ENCODE peak calls at places on chromosomes 1 and 21, in six cellular contexts. Q, Z, T, A, P and M are unnamed samples.

GRCh38 chr21:27693376-27693775 is 726.5 kb upstream of the ADAMTS5 start:
- ATAC-seq in Q (no peak), Z (peak; percentile 31), T (no peak), A (no peak), P (no peak), M (no peak)

GRCh38 chr1:46612937-46613660 is 3.5 kb downstream of the MOB3C start:
- ATAC-seq in Q (no peak), Z (no peak), T (no peak), A (no peak), P (no peak), M (no peak)

GRCh38 chr1:40638097-40639036 is 27.1 kb downstream of the RIMS3 start:
- ATAC-seq in Q (no peak), Z (no peak), T (no peak), A (no peak), P (peak; percentile 10), M (no peak)

GRCh38 chr21:27047331-27048314 is 80.7 kb upstream of the ADAMTS5 start:
- ATAC-seq in Q (no peak), Z (no peak), T (no peak), A (no peak), P (no peak), M (no peak)

GRCh38 chr1:224368409-224368808 is 11.7 kb downstream of the CNIH4 start:
- ATAC-seq in Q (no peak), Z (no peak), T (no peak), A (peak; percentile 86), P (no peak), M (no peak)

GRCh38 chr21:39087976-39088370 is 95.3 kb downstream of the PSMG1 start:
- ATAC-seq in Q (no peak), Z (no peak), T (no peak), A (no peak), P (no peak), M (no peak)

GRCh38 chr1:64654519-64655341 is 90.1 kb upstream of the RAVER2 start:
- ATAC-seq in Q (no peak), Z (peak; percentile 40), T (no peak), A (no peak), P (no peak), M (no peak)

GRCh38 chr21:21788591-21788990 is 790.4 kb downstream of the NCAM2 start:
- ATAC-seq in Q (no peak), Z (no peak), T (no peak), A (no peak), P (no peak), M (no peak)

GRCh38 chr1:16605532-16605931 is 7.8 kb downstream of the NBPF1 start:
- ATAC-seq in Q (no peak), Z (no peak), T (no peak), A (no peak), P (no peak), M (no peak)

GRCh38 chr21:28308516-28308915 is 684.2 kb downstream of the LTN1 start:
- ATAC-seq in Q (no peak), Z (no peak), T (no peak), A (no peak), P (no peak), M (no peak)

GRCh38 chr21:39676054-39676771 is 63.5 kb downstream of the B3GALT5 start:
- ATAC-seq in Q (peak; percentile 86), Z (peak; percentile 29), T (peak; percentile 93), A (peak; percentile 83), P (no peak), M (peak; percentile 84)

GRCh38 chr1:78075621-78076020 is 29.9 kb downstream of the GIPC2 start:
- ATAC-seq in Q (no peak), Z (no peak), T (no peak), A (no peak), P (no peak), M (no peak)

GRCh38 chr1:28392027-28392652 is 22.6 kb downstream of the PHACTR4 start:
- ATAC-seq in Q (peak; percentile 95), Z (peak; percentile 66), T (no peak), A (no peak), P (peak; percentile 82), M (no peak)

GRCh38 chr1:150024156-150024555 is 13.6 kb upstream of the OTUD7B start:
- ATAC-seq in Q (no peak), Z (no peak), T (no peak), A (no peak), P (no peak), M (no peak)

GRCh38 chr1:207242911-207243310 is 78.6 kb upstream of the CD55 start:
- ATAC-seq in Q (no peak), Z (no peak), T (no peak), A (no peak), P (no peak), M (no peak)

GRCh38 chr21:37513383-37513782 is 146.8 kb downstream of the DYRK1A start:
- ATAC-seq in Q (no peak), Z (no peak), T (no peak), A (no peak), P (no peak), M (no peak)

GRCh38 chr1:234525156-234525774 is 46.3 kb upstream of the TARBP1 start:
- ATAC-seq in Q (no peak), Z (no peak), T (no peak), A (no peak), P (no peak), M (no peak)

GRCh38 chr1:71511505-71511904 is 430.7 kb upstream of the ZRANB2 start:
- ATAC-seq in Q (no peak), Z (no peak), T (no peak), A (no peak), P (no peak), M (no peak)

GRCh38 chr1:100377590-100378361 is 25.5 kb downstream of the CDC14A start:
- ATAC-seq in Q (no peak), Z (no peak), T (no peak), A (peak; percentile 94), P (no peak), M (no peak)

GRCh38 chr1:223738465-223739365 is 26.4 kb downstream of the CAPN2 start:
- ATAC-seq in Q (peak; percentile 22), Z (peak; percentile 52), T (no peak), A (no peak), P (no peak), M (peak; percentile 56)

GRCh38 chr1:23224721-23225648 is 7.7 kb upstream of the HTR1D start:
- ATAC-seq in Q (peak; percentile 75), Z (peak; percentile 44), T (peak; percentile 54), A (no peak), P (no peak), M (no peak)
- TF ChIP-seq EP300 in Q (no peak), Z (no peak), T (no peak), A (no peak), P (no peak), M (no peak)

GRCh38 chr1:246515390-246516005 is 8.4 kb upstream of the SMYD3 start:
- ATAC-seq in Q (no peak), Z (no peak), T (no peak), A (no peak), P (no peak), M (no peak)

GRCh38 chr1:246516126-246516525 is 9.0 kb upstream of the SMYD3 start:
- ATAC-seq in Q (no peak), Z (no peak), T (no peak), A (no peak), P (no peak), M (no peak)

GRCh38 chr1:246519514-246519913 is 12.4 kb upstream of the SMYD3 start:
- ATAC-seq in Q (no peak), Z (no peak), T (no peak), A (no peak), P (no peak), M (no peak)

GRCh38 chr1:246518456-246519205 is 11.6 kb upstream of the SMYD3 start:
- ATAC-seq in Q (no peak), Z (peak; percentile 24), T (peak; percentile 12), A (no peak), P (no peak), M (no peak)

GRCh38 chr1:246517391-246517790 is 10.3 kb upstream of the SMYD3 start:
- ATAC-seq in Q (no peak), Z (no peak), T (no peak), A (no peak), P (no peak), M (no peak)
- H3K9me3 ChIP-seq in Q (peaks cover 51% of the 10 kb centered on the region), Z (peaks cover 37% of the 10 kb centered on the region), T (peaks cover 23% of the 10 kb centered on the region), A (peaks cover 20% of the 10 kb centered on the region), P (peaks cover 30% of the 10 kb centered on the region), M (no peaks in the 10 kb centered on the region)

DNA sequence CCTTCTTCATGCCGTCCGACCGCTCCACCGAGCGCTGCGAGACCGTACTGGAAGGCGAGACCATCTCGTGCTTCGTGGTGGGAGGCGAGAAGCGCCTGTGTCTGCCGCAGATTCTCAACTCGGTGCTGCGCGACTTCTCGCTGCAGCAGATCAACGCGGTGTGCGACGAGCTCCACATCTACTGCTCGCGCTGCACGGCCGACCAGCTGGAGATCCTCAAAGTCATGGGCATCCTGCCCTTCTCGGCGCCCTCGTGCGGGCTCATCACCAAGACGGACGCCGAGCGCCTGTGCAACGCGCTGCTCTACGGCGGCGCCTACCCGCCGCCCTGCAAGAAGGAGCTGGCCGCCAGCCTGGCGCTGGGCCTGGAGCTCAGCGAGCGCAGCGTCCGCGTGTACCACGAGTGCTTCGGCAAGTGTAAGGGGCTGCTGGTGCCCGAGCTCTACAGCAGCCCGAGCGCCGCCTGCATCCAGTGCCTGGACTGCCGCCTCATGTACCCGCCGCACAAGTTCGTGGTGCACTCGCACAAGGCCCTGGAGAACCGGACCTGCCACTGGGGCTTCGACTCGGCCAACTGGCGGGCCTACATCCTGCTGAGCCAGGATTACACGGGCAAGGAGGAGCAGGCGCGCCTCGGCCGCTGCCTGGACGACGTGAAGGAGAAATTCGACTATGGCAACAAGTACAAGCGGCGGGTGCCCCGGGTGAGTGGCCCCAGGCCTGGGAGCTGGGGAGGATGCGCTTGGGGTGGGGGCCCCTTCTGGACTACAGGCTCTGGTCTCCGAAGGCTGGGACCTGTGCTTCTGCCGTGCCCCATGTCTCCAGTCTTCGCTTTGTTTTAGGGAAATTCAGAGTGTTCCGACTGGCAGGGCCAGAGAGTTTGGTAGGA is 1.2 kb downstream of the SKI start:
- ATAC-seq in Q (peak; percentile 26), Z (no peak), T (no peak), A (peak; percentile 36), P (peak; percentile 7), M (peak; percentile 6)
- H3K27ac ChIP-seq in Q (peak overlapping the region; percentile 83), Z (peak overlapping the region; percentile 91), T (peak overlapping the region; percentile 81), A (no peak overlapping the region), P (peak overlapping the region; percentile 58), M (peak overlapping the region; percentile 93)

GRCh38 chr1:107247679-107248078 is 106.8 kb downstream of the NTNG1 start:
- ATAC-seq in Q (no peak), Z (no peak), T (no peak), A (peak; percentile 38), P (no peak), M (no peak)

GRCh38 chr1:107250169-107250568 is 109.3 kb downstream of the NTNG1 start:
- ATAC-seq in Q (no peak), Z (no peak), T (no peak), A (peak; percentile 20), P (no peak), M (no peak)

GRCh38 chr1:107243461-107243860 is 102.6 kb downstream of the NTNG1 start:
- ATAC-seq in Q (no peak), Z (no peak), T (no peak), A (no peak), P (no peak), M (no peak)

GRCh38 chr1:107244734-107245495 is 104.1 kb downstream of the NTNG1 start:
- ATAC-seq in Q (no peak), Z (no peak), T (no peak), A (no peak), P (no peak), M (no peak)

DNA sequence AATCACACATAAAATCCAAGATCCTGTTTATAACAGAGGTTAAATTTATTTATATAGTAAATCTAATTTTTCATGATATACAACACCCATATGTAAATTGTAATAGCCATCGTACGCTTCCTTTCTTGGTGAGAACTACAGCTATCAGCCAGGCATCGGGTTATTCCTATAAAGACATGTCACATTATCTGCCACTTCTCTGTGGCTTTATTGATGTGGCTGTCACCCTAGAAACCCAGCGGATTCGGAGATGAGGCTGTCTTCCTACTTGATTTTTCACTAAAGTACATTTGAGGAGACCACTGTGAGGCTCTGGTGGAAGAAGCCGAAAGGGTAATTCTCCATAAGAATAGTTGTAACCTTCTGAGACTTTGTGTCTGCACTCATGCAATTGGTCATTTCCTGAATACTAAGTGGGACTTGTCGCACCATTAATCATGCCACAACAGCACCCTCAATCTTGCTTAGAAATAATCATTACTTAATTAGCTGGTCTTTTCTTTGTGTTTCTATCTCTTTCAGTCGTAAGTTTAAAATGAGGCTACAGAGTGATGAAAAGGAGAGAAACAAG is 106.0 kb downstream of the NTNG1 start:
- ATAC-seq in Q (no peak), Z (no peak), T (no peak), A (peak; percentile 78), P (no peak), M (no peak)
- TF ChIP-seq EP300 in Q (no peak), Z (no peak), T (no peak), A (no peak), P (no peak), M (no peak)